ENCODE peak calls at places on chromosome 19, in ten cellular contexts. Q is tibial nerve, C is breast epithelium, X is K562, E is uterus, G is H1, W is transverse colon, U is A549, O is right lobe of liver, R is ovary. A is an unnamed sample.

GRCh38 chr19:39671739-39672363 is 16.1 kb downstream of the LGALS16 start:
- DNase-seq in G (peak; percentile 50), R (no peak), E (no peak), Q (peak; percentile 51), O (no peak), C (no peak), W (no peak), U (peak; percentile 69), X (peak; percentile 58), A (no peak)

GRCh38 chr19:6543866-6544347 is 13.1 kb downstream of the TNFSF9 start:
- DNase-seq in W (no peak), Q (no peak), R (no peak), X (no peak), E (no peak), G (no peak), C (no peak), O (no peak), U (no peak), A (no peak)

GRCh38 chr19:35030257-35031071 is at the start of gene SCN1B:
- DNase-seq in X (peak; percentile 85), U (peak; percentile 91), R (peak; percentile 64), G (peak; percentile 78), O (no peak), C (no peak), E (peak; percentile 70), W (peak; percentile 46), Q (no peak), A (peak; percentile 76)

GRCh38 chr19:41706741-41707501 is 1.5 kb upstream of the CEACAM5 start:
- DNase-seq in R (no peak), U (peak; percentile 99), O (peak; percentile 75), G (peak; percentile 73), C (no peak), W (peak; percentile 87), Q (no peak), X (peak; percentile 82), E (peak; percentile 1), A (peak; percentile 47)

GRCh38 chr19:49749055-49749716 is 13.9 kb downstream of the TSKS start:
- DNase-seq in C (no peak), E (no peak), R (no peak), G (no peak), X (peak; percentile 43), W (no peak), O (no peak), U (peak; percentile 43), Q (no peak), A (no peak)

GRCh38 chr19:51002542-51003311 is 1.3 kb upstream of the KLK8 start:
- DNase-seq in R (no peak), O (no peak), G (peak; percentile 83), C (peak; percentile 92), X (peak; percentile 97), W (no peak), Q (peak; percentile 9), U (peak; percentile 94), E (no peak), A (no peak)

GRCh38 chr19:11414544-11414943 is 4.6 kb downstream of the RGL3 start:
- DNase-seq in X (no peak), O (no peak), E (no peak), R (no peak), Q (no peak), G (no peak), C (no peak), W (no peak), U (no peak), A (no peak)

GRCh38 chr19:8578642-8579265 is 1.5 kb upstream of the MYO1F start:
- DNase-seq in R (peak; percentile 59), E (peak; percentile 72), W (peak; percentile 85), O (peak; percentile 75), C (peak; percentile 58), X (peak; percentile 83), U (peak; percentile 66), Q (peak; percentile 93), G (peak; percentile 96), A (peak; percentile 86)

GRCh38 chr19:58326501-58326913 is 287 bp upstream of the ZSCAN22 start:
- DNase-seq in X (no peak), W (no peak), C (no peak), R (no peak), O (no peak), U (no peak), E (no peak), Q (no peak), G (no peak), A (no peak)

GRCh38 chr19:5985098-5985783 is 7.3 kb upstream of the RANBP3 start:
- DNase-seq in C (no peak), G (no peak), X (peak; percentile 75), W (no peak), Q (no peak), R (no peak), U (no peak), O (no peak), E (no peak), A (no peak)

GRCh38 chr19:38303517-38304351 is at the start of gene C19orf33:
- DNase-seq in X (no peak), W (peak; percentile 93), U (peak; percentile 100), R (no peak), C (peak; percentile 56), E (no peak), O (no peak), Q (no peak), G (peak; percentile 69), A (peak; percentile 78)

GRCh38 chr19:13231663-13232062 is 81.5 kb downstream of the IER2 start:
- DNase-seq in E (no peak), G (no peak), R (no peak), U (no peak), C (no peak), Q (no peak), X (no peak), O (no peak), W (no peak), A (no peak)

GRCh38 chr19:50510700-50511068 is 307 bp downstream of the JOSD2 start:
- DNase-seq in Q (no peak), O (no peak), G (peak; percentile 61), U (no peak), R (no peak), E (no peak), X (no peak), C (no peak), W (no peak), A (no peak)

DNA sequence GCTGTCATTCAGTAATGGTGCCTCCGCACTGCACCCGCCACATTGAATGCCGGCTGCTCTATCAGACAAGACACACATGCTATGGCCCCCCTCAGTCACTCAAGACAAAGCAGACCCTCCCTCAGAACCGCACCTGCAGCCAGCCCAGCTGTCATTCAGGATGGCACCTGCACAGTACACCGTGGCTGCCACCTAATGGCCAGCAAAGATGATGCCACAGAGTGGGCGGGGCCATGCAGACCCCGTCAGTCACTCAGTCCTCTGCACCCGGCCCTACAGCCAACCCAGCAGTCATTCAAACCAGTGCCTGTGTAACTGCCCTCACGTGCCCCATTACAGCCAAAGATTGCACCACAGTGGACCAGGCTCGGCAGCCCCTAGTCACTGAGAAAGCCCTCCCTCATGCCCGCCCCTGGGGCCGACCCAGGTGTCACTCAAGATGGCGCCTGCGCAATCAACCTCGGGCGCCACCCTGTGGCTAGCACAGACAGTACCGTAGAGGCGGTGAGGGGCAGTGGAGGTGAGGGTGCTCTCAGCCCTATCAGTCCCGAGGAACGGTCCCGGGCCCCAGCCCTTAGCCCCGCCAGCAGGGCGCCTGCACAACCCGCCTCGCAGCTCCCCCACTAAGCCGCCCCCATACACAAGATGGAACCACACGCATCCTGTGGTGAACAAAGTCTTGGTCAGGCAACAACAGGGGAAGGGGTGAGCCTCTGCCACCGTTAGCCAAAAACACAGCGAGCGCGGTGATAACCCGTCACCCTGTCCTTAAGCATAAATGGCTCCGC is 2.4 kb downstream of the PEG3 start:
- DNase-seq in W (peak; percentile 23), O (peak; percentile 91), Q (peak; percentile 50), U (no peak), C (peak; percentile 67), E (peak; percentile 73), R (peak; percentile 57), G (no peak), X (no peak), A (peak; percentile 71)
- H3K4me3 ChIP-seq in W (peak overlapping the region; percentile 10), O (peak overlapping the region; percentile 38), Q (peak overlapping the region; percentile 41), U (no peak overlapping the region), C (peak overlapping the region; percentile 40), E (peak overlapping the region; percentile 34), R (peak overlapping the region; percentile 56), G (no peak overlapping the region), X (no peak overlapping the region), A (peak overlapping the region; percentile 61)

DNA sequence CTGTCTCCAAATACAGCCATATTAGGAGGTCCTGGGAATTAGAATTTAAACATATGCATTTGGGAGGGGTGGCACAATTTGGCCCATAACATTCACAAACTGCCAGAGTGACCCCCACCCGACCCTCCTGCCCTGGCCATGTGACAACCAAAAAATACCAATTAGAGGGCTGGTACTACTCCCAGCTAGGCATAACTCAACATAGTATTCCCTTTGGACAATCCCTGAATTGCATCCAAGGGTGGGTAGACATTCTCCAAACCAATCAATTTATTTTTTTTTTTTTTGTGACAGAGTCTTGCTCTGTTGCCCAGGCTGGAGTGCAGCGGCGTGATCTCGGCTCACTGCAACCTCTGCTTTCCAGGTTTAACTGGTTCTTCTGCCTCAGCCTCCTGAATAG is 29.8 kb downstream of the CLEC17A start:
- DNase-seq in G (no peak), Q (no peak), W (no peak), R (no peak), U (no peak), E (no peak), O (no peak), X (no peak), C (no peak), A (no peak)
- H3K27ac ChIP-seq in G (no peak overlapping the region), Q (no peak overlapping the region), W (no peak overlapping the region), R (no peak overlapping the region), U (no peak overlapping the region), E (no peak overlapping the region), O (no peak overlapping the region), X (no peak overlapping the region), C (no peak overlapping the region), A (no peak overlapping the region)

GRCh38 chr19:9768175-9769112 is at the start of gene ZNF846:
- DNase-seq in R (peak; percentile 91), U (peak; percentile 84), W (peak; percentile 95), Q (peak; percentile 81), E (peak; percentile 94), O (peak; percentile 96), C (peak; percentile 92), X (peak; percentile 98), G (peak; percentile 90), A (peak; percentile 95)
- TF ChIP-seq POLR2A in R (peak; percentile 59), U (peak; percentile 48), W (peak; percentile 87), Q (peak; percentile 61), E (peak; percentile 54), O (peak; percentile 49), C (peak; percentile 19), X (peak; percentile 87), G (peak; percentile 89), A (peak; percentile 62)

DNA sequence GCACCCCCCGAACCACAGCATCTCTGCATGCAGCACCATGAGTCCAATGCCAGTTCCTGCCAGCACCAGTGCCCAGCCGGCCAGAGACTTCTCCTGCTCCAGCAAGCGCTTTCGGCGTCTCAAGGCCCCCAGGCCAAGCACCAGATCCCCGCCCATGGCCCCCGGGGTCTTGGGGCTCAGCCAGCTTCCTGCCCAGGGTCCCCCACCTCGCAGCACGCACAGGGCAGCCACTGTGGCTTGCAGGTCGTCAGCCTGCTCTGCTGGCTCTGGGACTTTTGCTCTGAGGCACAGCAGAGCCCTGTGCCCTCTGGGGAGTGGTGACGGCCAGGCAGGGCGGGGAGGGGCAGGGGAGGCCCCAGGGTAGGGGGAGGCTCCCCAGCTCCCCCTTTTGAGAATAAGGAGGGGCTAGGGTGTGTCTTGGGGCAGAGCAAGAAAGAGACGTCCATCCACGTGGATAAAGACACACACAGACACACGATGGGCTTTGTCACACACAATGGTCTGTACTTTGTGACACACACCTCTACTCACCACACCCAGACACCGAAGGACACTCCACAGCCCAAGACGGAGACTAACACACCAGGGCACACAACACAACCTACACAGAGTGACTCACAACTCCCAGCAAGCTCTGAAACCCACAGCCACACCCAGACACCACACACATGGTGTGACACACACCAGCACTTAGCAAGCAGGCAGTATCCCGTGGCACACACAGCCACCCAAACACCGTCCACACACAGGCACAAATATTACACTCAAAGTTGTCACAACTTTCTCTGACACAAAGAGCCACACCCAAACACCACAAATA is at the start of gene KCNN4:
- DNase-seq in X (peak; percentile 67), U (peak; percentile 77), C (no peak), O (no peak), R (no peak), Q (no peak), W (peak; percentile 88), E (no peak), G (no peak), A (no peak)
- H3K4me3 ChIP-seq in X (peak within 1 kb of the TSS; percentile 47), U (peak within 1 kb of the TSS; percentile 50), C (no peak within 1 kb of the TSS), O (no peak within 1 kb of the TSS), R (no peak within 1 kb of the TSS), Q (no peak within 1 kb of the TSS), W (peak within 1 kb of the TSS; percentile 19), E (no peak within 1 kb of the TSS), G (no peak within 1 kb of the TSS), A (no peak within 1 kb of the TSS)